ENCODE peak calls at places on chromosomes 4 and X, in four cellular contexts. One of them, this sample, is unnamed.

GRCh38 chr4:8870647-8871416 is 807 bp downstream of the HMX1 start:
- DNase-seq in T-helper 1 cell: no peak
- DNase-seq in mucosa of gallbladder: no peak
- DNase-seq in stimulated activated CD4-positive, alpha-beta T cell treated with anti-CD3 and anti-CD28 coated beads, Interleukin-15, amount 100 ng/mL, for 24 hours: no peak
- DNase-seq in this sample: no peak

GRCh38 chr4:113878718-113879117 is 100.7 kb downstream of the ARSJ start:
- DNase-seq in T-helper 1 cell: no peak
- DNase-seq in mucosa of gallbladder: no peak
- DNase-seq in stimulated activated CD4-positive, alpha-beta T cell treated with anti-CD3 and anti-CD28 coated beads, Interleukin-15, amount 100 ng/mL, for 24 hours: peak; percentile 7
- DNase-seq in this sample: no peak

GRCh38 chr4:2296621-2297601 is 35.0 kb upstream of the MXD4 start:
- DNase-seq in T-helper 1 cell: no peak
- DNase-seq in mucosa of gallbladder: no peak
- DNase-seq in stimulated activated CD4-positive, alpha-beta T cell treated with anti-CD3 and anti-CD28 coated beads, Interleukin-15, amount 100 ng/mL, for 24 hours: no peak
- DNase-seq in this sample: no peak

GRCh38 chr4:153987291-153987690 is 198.4 kb upstream of the SFRP2 start:
- DNase-seq in T-helper 1 cell: no peak
- DNase-seq in mucosa of gallbladder: no peak
- DNase-seq in stimulated activated CD4-positive, alpha-beta T cell treated with anti-CD3 and anti-CD28 coated beads, Interleukin-15, amount 100 ng/mL, for 24 hours: no peak
- DNase-seq in this sample: no peak

GRCh38 chr4:165780735-165781134 is 92.3 kb upstream of the TLL1 start:
- DNase-seq in T-helper 1 cell: no peak
- DNase-seq in mucosa of gallbladder: no peak
- DNase-seq in stimulated activated CD4-positive, alpha-beta T cell treated with anti-CD3 and anti-CD28 coated beads, Interleukin-15, amount 100 ng/mL, for 24 hours: no peak
- DNase-seq in this sample: no peak

GRCh38 chr4:137755033-137755471 is 222.8 kb upstream of the PCDH18 start:
- DNase-seq in T-helper 1 cell: no peak
- DNase-seq in mucosa of gallbladder: no peak
- DNase-seq in stimulated activated CD4-positive, alpha-beta T cell treated with anti-CD3 and anti-CD28 coated beads, Interleukin-15, amount 100 ng/mL, for 24 hours: no peak
- DNase-seq in this sample: no peak

GRCh38 chr4:1249731-1250526 is 999 bp upstream of the CTBP1 start:
- DNase-seq in T-helper 1 cell: peak; percentile 37
- DNase-seq in mucosa of gallbladder: no peak
- DNase-seq in stimulated activated CD4-positive, alpha-beta T cell treated with anti-CD3 and anti-CD28 coated beads, Interleukin-15, amount 100 ng/mL, for 24 hours: peak; percentile 66
- DNase-seq in this sample: peak; percentile 74

GRCh38 chr4:147714575-147715401 is 17.1 kb upstream of the ARHGAP10 start:
- DNase-seq in T-helper 1 cell: no peak
- DNase-seq in mucosa of gallbladder: no peak
- DNase-seq in stimulated activated CD4-positive, alpha-beta T cell treated with anti-CD3 and anti-CD28 coated beads, Interleukin-15, amount 100 ng/mL, for 24 hours: no peak
- DNase-seq in this sample: no peak

GRCh38 chr4:112511294-112512118 is 4.5 kb downstream of the NEUROG2 start:
- DNase-seq in T-helper 1 cell: no peak
- DNase-seq in mucosa of gallbladder: no peak
- DNase-seq in stimulated activated CD4-positive, alpha-beta T cell treated with anti-CD3 and anti-CD28 coated beads, Interleukin-15, amount 100 ng/mL, for 24 hours: peak; percentile 18
- DNase-seq in this sample: no peak

GRCh38 chrX:109537324-109537665 is 651 bp downstream of the NXT2 start:
- DNase-seq in T-helper 1 cell: no peak
- DNase-seq in mucosa of gallbladder: peak; percentile 45
- DNase-seq in stimulated activated CD4-positive, alpha-beta T cell treated with anti-CD3 and anti-CD28 coated beads, Interleukin-15, amount 100 ng/mL, for 24 hours: no peak
- DNase-seq in this sample: no peak

GRCh38 chr4:184784628-184785257 is 41.0 kb downstream of the ACSL1 start:
- DNase-seq in T-helper 1 cell: no peak
- DNase-seq in mucosa of gallbladder: no peak
- DNase-seq in stimulated activated CD4-positive, alpha-beta T cell treated with anti-CD3 and anti-CD28 coated beads, Interleukin-15, amount 100 ng/mL, for 24 hours: no peak
- DNase-seq in this sample: no peak

This sample was measured in cardiac septum.